ENCODE peak calls at places on chromosomes 11 and 22, in ten cellular contexts. I, M, N, A, F, Q, Z, G, O and C are unnamed samples.

GRCh38 chr11:125233736-125234275 is 69.3 kb downstream of the PKNOX2 start:
- DNase-seq in I (no peak), M (no peak), Q (peak), N (no peak), F (no peak), O (no peak), Z (no peak), A (no peak), G (no peak), C (no peak)

GRCh38 chr11:27718346-27718852 is 18.1 kb upstream of the BDNF start:
- DNase-seq in G (no peak), O (no peak), F (no peak), Z (no peak), I (peak), N (peak), A (no peak), Q (peak), M (peak), C (no peak)

GRCh38 chr22:33056108-33056507 is 2.1 kb downstream of the SYN3 start:
- DNase-seq in I (no peak), Q (no peak), A (no peak), Z (no peak), G (no peak), F (no peak), O (no peak), N (no peak), M (no peak), C (no peak)

GRCh38 chr22:17065433-17065832 is 19.4 kb upstream of the IL17RA start:
- DNase-seq in Z (no peak), I (no peak), Q (no peak), O (no peak), G (no peak), A (no peak), N (no peak), M (no peak), F (no peak), C (no peak)

GRCh38 chr11:10669258-10670033 is 24.1 kb downstream of the IRAG1 start:
- DNase-seq in G (no peak), I (no peak), Z (no peak), M (no peak), Q (no peak), A (no peak), N (no peak), O (no peak), F (no peak), C (no peak)

GRCh38 chr11:116211166-116211565 is 561.6 kb downstream of the BUD13 start:
- DNase-seq in A (no peak), Z (no peak), Q (no peak), O (no peak), F (no peak), I (no peak), M (no peak), G (no peak), N (no peak), C (no peak)

GRCh38 chr11:33585564-33585963 is 115.1 kb downstream of the C11orf91 start:
- DNase-seq in F (no peak), I (no peak), Q (no peak), O (no peak), N (no peak), A (no peak), G (no peak), M (no peak), Z (no peak), C (no peak)

GRCh38 chr22:46728470-46728869 is 9.6 kb downstream of the CERK start:
- DNase-seq in Z (no peak), N (no peak), Q (no peak), I (no peak), F (no peak), G (no peak), A (no peak), O (no peak), M (no peak), C (no peak)

GRCh38 chr22:17410576-17410975 is 41.3 kb downstream of the CECR2 start:
- DNase-seq in N (no peak), I (no peak), O (no peak), A (no peak), Q (no peak), Z (no peak), G (no peak), F (no peak), M (no peak), C (no peak)

GRCh38 chr22:23690713-23691112 is at the start of gene RGL4:
- DNase-seq in G (no peak), O (no peak), M (no peak), I (no peak), N (no peak), F (no peak), A (no peak), Q (no peak), Z (no peak), C (no peak)